ENCODE peak calls at places on chromosomes 6 and 20, in four cellular contexts. L is HFFc6; O is D341Med; B is stimulated activated CD4-positive, alpha-beta T cell treated with anti-CD3 and anti-CD28 coated beads, Interleukin-12 subunit alpha, Interleukin-12 subunit beta, amount 100 ng/mL, for 4 hours. X is an unnamed sample.

GRCh38 chr6:16681260-16681873 is 79.9 kb downstream of the ATXN1 start:
- DNase-seq in O (no peak), B (no peak), L (peak), X (peak)

GRCh38 chr6:169156108-169156821 is 97.4 kb downstream of the THBS2 start:
- DNase-seq in O (no peak), L (no peak), B (no peak), X (no peak)

GRCh38 chr20:62795023-62795761 is 1.1 kb upstream of the MRGBP start:
- DNase-seq in O (peak), L (no peak), B (peak), X (no peak)

GRCh38 chr6:160733045-160733646 is 31.1 kb downstream of the PLG start:
- DNase-seq in O (peak), L (peak), B (no peak), X (no peak)

GRCh38 chr6:35181313-35181932 is 32.3 kb upstream of the SCUBE3 start:
- DNase-seq in O (no peak), L (peak), B (no peak), X (peak)

GRCh38 chr20:47502271-47502730 is 614 bp downstream of the NCOA3 start:
- DNase-seq in L (no peak), O (no peak), B (peak), X (no peak)

GRCh38 chr6:12709116-12709515 is 7.5 kb upstream of the PHACTR1 start:
- DNase-seq in O (no peak), B (no peak), L (peak), X (no peak)

GRCh38 chr20:23782366-23782983 is 31.7 kb upstream of the CST1 start:
- DNase-seq in L (no peak), O (peak), B (no peak), X (no peak)

X was measured in gastrocnemius medialis.